ENCODE peak calls at places on chromosomes 11 and 22, in six cellular contexts. P, F, V, J, Y and Q are unnamed samples.

GRCh38 chr11:107271425-107271824 is 186.2 kb downstream of the CWF19L2 start:
- DNase-seq in P (no peak), F (no peak), V (no peak), J (no peak), Y (no peak), Q (no peak)

GRCh38 chr11:129703846-129704245 is 111.8 kb upstream of the TMEM45B start:
- DNase-seq in P (no peak), F (no peak), V (no peak), J (no peak), Y (no peak), Q (no peak)

GRCh38 chr11:128415539-128415938 is 171.8 kb downstream of the ETS1 start:
- DNase-seq in P (no peak), F (no peak), V (no peak), J (no peak), Y (no peak), Q (no peak)

GRCh38 chr22:49760280-49760629 is 67.4 kb downstream of the BRD1 start:
- DNase-seq in P (no peak), F (no peak), V (peak; percentile 3), J (no peak), Y (peak; percentile 92), Q (no peak)

GRCh38 chr11:57303990-57304579 is 20.7 kb downstream of the TNKS1BP1 start:
- DNase-seq in P (no peak), F (no peak), V (no peak), J (no peak), Y (no peak), Q (no peak)

GRCh38 chr11:71324788-71325417 is 72.5 kb upstream of the SHANK2 start:
- DNase-seq in P (no peak), F (no peak), V (no peak), J (no peak), Y (no peak), Q (no peak)

GRCh38 chr11:129930743-129931142 is 35.4 kb upstream of the NFRKB start:
- DNase-seq in P (no peak), F (no peak), V (no peak), J (no peak), Y (peak; percentile 39), Q (no peak)

GRCh38 chr11:119218141-119218878 is 12.2 kb downstream of the CBL start:
- DNase-seq in P (no peak), F (peak; percentile 56), V (no peak), J (peak; percentile 20), Y (peak; percentile 23), Q (no peak)

GRCh38 chr22:28332410-28332809 is 347.2 kb downstream of the TTC28 start:
- DNase-seq in P (no peak), F (no peak), V (no peak), J (no peak), Y (no peak), Q (no peak)